ENCODE peak calls at places on chromosomes 12 and 14, in five cellular contexts. A is right lobe of liver, F is OCI-LY7, Q is psoas muscle, M is SJCRH30. W is an unnamed sample.

GRCh38 chr14:74619672-74620131 is 7.7 kb upstream of the LTBP2 start:
- DNase-seq in F (no peak), Q (peak; percentile 91), A (no peak), M (peak; percentile 82), W (no peak)

GRCh38 chr12:115402443-115403170 is 718.6 kb upstream of the TBX3 start:
- DNase-seq in Q (no peak), M (no peak), A (no peak), F (no peak), W (no peak)

GRCh38 chr12:74537126-74537706 is 419 bp upstream of the ATXN7L3B start:
- DNase-seq in A (no peak), M (peak; percentile 75), Q (no peak), F (peak; percentile 83), W (no peak)

GRCh38 chr12:69834566-69834965 is 9.5 kb downstream of the MYRFL start:
- DNase-seq in M (no peak), F (no peak), Q (no peak), A (no peak), W (no peak)

GRCh38 chr14:79373451-79373850 is 837.9 kb downstream of the DIO2 start:
- DNase-seq in A (no peak), Q (no peak), F (no peak), M (no peak), W (no peak)

GRCh38 chr14:54617467-54617866 is 50.5 kb downstream of the SAMD4A start:
- DNase-seq in M (no peak), F (no peak), A (no peak), Q (no peak), W (no peak)

GRCh38 chr14:81533212-81533535 is 479 bp downstream of the SEL1L start:
- DNase-seq in Q (no peak), A (no peak), M (no peak), F (no peak), W (no peak)

GRCh38 chr14:57060276-57060956 is 208.3 kb downstream of the EXOC5 start:
- DNase-seq in A (no peak), M (no peak), Q (no peak), F (no peak), W (no peak)

GRCh38 chr14:101972126-101972785 is 7.9 kb downstream of the DYNC1H1 start:
- DNase-seq in F (no peak), Q (peak; percentile 78), A (peak; percentile 72), M (peak; percentile 91), W (peak; percentile 78)

GRCh38 chr14:101966742-101967141 is 2.4 kb downstream of the DYNC1H1 start:
- DNase-seq in Q (no peak), A (no peak), M (no peak), F (no peak), W (no peak)

GRCh38 chr14:101970830-101971400 is 6.5 kb downstream of the DYNC1H1 start:
- DNase-seq in Q (no peak), A (no peak), F (no peak), M (no peak), W (no peak)

GRCh38 chr14:101968186-101968585 is 3.8 kb downstream of the DYNC1H1 start:
- DNase-seq in Q (no peak), A (no peak), F (no peak), M (no peak), W (no peak)

DNA sequence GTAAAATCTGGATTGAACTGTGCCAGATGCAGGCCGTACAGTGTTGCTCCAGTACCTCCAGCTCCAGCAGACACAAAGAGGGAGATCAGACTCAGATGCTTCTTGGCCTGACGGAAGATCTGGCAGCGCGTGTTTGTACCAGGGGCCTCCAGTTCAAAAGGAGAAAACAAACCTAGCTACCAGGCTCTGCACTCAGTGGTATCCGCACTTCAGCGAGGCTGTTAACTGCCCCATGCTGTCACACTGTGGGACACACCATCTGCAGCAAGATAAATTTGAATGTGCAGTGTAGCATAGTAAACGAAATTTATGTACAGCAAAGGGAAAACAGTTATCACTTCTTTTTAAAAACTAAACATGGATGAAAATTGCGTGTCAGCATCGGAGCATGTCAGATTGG is 5.1 kb downstream of the DYNC1H1 start:
- DNase-seq in Q (no peak), F (peak; percentile 60), M (no peak), A (no peak), W (no peak)
- H3K4me1 ChIP-seq in Q (peaks cover 56% of the 10 kb centered on the region), F (peaks cover 30% of the 10 kb centered on the region), M (peaks cover 12% of the 10 kb centered on the region), A (peaks cover 3% of the 10 kb centered on the region), W (peaks cover 7% of the 10 kb centered on the region)

GRCh38 chr12:12630850-12631249 is 19.2 kb downstream of the CREBL2 start:
- DNase-seq in Q (no peak), M (no peak), A (no peak), F (no peak), W (no peak)

GRCh38 chr12:12624479-12625120 is 12.9 kb downstream of the CREBL2 start:
- DNase-seq in A (no peak), F (no peak), Q (no peak), M (no peak), W (no peak)

GRCh38 chr12:12627308-12627827 is 15.7 kb downstream of the CREBL2 start:
- DNase-seq in A (no peak), M (no peak), Q (no peak), F (no peak), W (no peak)

GRCh38 chr12:12626471-12626870 is 14.8 kb downstream of the CREBL2 start:
- DNase-seq in M (no peak), F (no peak), Q (no peak), A (no peak), W (no peak)

GRCh38 chr12:12628013-12628412 is 16.3 kb downstream of the CREBL2 start:
- DNase-seq in M (peak; percentile 42), Q (no peak), A (no peak), F (no peak), W (no peak)
- H3K9me3 ChIP-seq in M (no peaks in the 10 kb centered on the region), Q (no peaks in the 10 kb centered on the region), A (no peaks in the 10 kb centered on the region), F (no peaks in the 10 kb centered on the region), W (no peaks in the 10 kb centered on the region)

GRCh38 chr12:8991371-8992085 is 2.2 kb downstream of the KLRG1 start:
- DNase-seq in A (no peak), Q (no peak), F (no peak), M (no peak), W (no peak)

GRCh38 chr12:8996682-8997405 is 7.5 kb downstream of the KLRG1 start:
- DNase-seq in A (no peak), F (no peak), Q (no peak), M (peak; percentile 93), W (no peak)

GRCh38 chr12:8995021-8995775 is 5.9 kb downstream of the KLRG1 start:
- DNase-seq in F (no peak), M (no peak), Q (no peak), A (no peak), W (no peak)

GRCh38 chr12:8992086-8992409 is 2.7 kb downstream of the KLRG1 start:
- DNase-seq in F (no peak), Q (no peak), M (no peak), A (no peak), W (no peak)

DNA sequence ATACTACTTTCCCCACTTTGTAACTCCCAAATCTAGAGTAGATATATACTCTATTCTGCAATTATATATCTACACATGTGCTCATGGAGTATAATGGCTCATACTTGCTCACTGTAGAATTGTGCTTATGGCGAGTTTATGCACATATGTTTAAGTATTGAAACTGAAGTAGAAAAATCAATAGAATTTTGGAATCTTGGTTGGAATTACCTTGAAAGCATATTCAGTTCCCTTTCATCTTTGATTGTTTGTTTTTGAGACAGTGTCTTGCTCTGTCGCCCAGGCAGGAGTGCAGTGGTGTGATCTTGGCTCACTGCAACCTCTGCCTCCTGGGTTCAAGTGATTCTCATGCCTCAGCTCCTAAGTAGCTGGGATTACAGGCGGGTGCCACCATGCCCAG is 4.5 kb downstream of the KLRG1 start:
- DNase-seq in F (no peak), Q (no peak), A (no peak), M (no peak), W (no peak)
- H3K4me1 ChIP-seq in F (peaks cover 5% of the 10 kb centered on the region), Q (no peaks in the 10 kb centered on the region), A (no peaks in the 10 kb centered on the region), M (peaks cover 43% of the 10 kb centered on the region), W (no peaks in the 10 kb centered on the region)

GRCh38 chr14:104369208-104369607 is 210.4 kb upstream of the C14orf180 start:
- DNase-seq in M (no peak), A (no peak), Q (peak; percentile 3), F (no peak), W (no peak)
- H3K9me3 ChIP-seq in M (no peaks in the 10 kb centered on the region), A (no peaks in the 10 kb centered on the region), Q (no peaks in the 10 kb centered on the region), F (no peaks in the 10 kb centered on the region), W (no peaks in the 10 kb centered on the region)

GRCh38 chr14:72383869-72384268 is 451.6 kb downstream of the RGS6 start:
- DNase-seq in Q (no peak), F (no peak), A (no peak), M (no peak), W (no peak)

GRCh38 chr14:72389200-72389599 is 457.0 kb downstream of the RGS6 start:
- DNase-seq in M (no peak), F (no peak), A (no peak), Q (no peak), W (no peak)

GRCh38 chr14:72387727-72388126 is 455.5 kb downstream of the RGS6 start:
- DNase-seq in Q (no peak), M (no peak), A (no peak), F (no peak), W (no peak)
- H3K4me1 ChIP-seq in Q (no peaks in the 10 kb centered on the region), M (no peaks in the 10 kb centered on the region), A (no peaks in the 10 kb centered on the region), F (no peaks in the 10 kb centered on the region), W (no peaks in the 10 kb centered on the region)

DNA sequence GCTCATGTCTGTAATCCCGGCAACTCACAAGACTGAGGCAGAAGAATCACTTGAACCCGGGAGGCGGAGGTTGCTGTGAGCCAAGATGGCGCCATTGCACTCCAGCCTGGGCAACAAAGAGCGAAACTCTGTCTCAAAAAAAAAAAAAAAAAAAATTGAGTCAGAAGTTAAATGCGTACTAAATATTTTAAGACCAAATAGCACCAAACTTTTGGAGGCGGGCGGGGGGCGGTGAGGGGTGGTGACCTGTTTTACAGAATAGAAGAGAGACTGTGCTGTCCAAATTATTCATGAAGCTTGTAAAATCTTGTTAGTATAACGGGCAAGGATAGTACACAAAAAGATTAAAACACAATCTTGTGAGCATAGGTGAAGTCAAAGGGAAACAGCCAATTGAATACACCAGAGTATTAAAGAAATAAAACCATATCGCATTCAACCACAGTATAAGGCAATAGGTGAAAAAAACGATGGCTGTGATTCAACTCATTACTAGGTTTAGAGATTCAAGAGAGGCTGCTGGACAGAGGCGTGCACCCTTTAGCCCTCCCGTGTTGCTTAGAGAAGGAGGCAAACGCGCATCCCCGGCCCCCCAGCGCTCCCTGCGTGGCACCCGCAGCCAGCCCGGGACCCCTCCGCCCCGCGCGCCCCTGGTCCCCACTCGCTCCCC is 571 bp downstream of the ZNF891 start:
- DNase-seq in M (no peak), Q (no peak), A (no peak), F (peak; percentile 44), W (no peak)
- H3K9me3 ChIP-seq in M (peaks cover 28% of the 10 kb centered on the region), Q (peaks cover 74% of the 10 kb centered on the region), A (peaks cover 14% of the 10 kb centered on the region), F (peaks cover 62% of the 10 kb centered on the region), W (peaks cover 6% of the 10 kb centered on the region)

DNA sequence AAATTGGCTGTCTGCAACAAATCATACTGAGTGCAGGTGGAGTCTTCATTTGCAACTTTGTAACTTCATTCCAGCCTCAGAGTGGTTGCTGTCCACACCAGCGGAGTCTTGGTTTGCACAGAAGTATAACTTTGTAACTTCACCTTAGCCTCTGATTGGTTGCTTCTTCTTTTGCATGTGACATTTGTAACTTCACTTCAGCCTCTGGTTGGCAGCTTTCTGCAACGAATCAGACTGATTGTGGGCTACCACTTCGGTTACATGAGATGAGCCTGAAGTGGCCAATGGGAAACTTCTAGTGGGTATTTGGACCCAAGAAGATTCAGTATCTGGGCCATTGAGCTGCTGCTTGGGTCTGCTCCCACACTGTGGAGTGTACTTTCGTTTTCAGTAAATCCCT is 17.8 kb downstream of the RASSF8 start:
- DNase-seq in A (no peak), Q (no peak), M (no peak), F (no peak), W (no peak)
- H3K4me1 ChIP-seq in A (no peaks in the 10 kb centered on the region), Q (peaks cover 69% of the 10 kb centered on the region), M (no peaks in the 10 kb centered on the region), F (no peaks in the 10 kb centered on the region), W (no peaks in the 10 kb centered on the region)

GRCh38 chr12:49946497-49946896 is 4.0 kb upstream of the AQP2 start:
- DNase-seq in A (no peak), M (no peak), F (no peak), Q (no peak), W (no peak)
- H3K9me3 ChIP-seq in A (no peaks in the 10 kb centered on the region), M (no peaks in the 10 kb centered on the region), F (no peaks in the 10 kb centered on the region), Q (no peaks in the 10 kb centered on the region), W (no peaks in the 10 kb centered on the region)